ENCODE peak calls at places on chromosomes 5 and 9, in four cellular contexts. One of them, this sample, is unnamed.

GRCh38 chr5:124941051-124942049 is 194.9 kb upstream of the ZNF608 start:
- DNase-seq in activated T-cell treated with anti-CD3 and anti-CD28 coated beads, Interleukin-2, amount 50 U/mL, for 4 hours: no peak
- DNase-seq in CD14-positive monocyte: no peak
- DNase-seq in activated T-helper 1 cell treated with anti-CD3 and anti-CD28 coated beads, Interleukin-2, amount 50 U/mL, for 16 hours: no peak
- DNase-seq in this sample: no peak

GRCh38 chr5:124235031-124235562 is 511.3 kb downstream of the ZNF608 start:
- DNase-seq in activated T-cell treated with anti-CD3 and anti-CD28 coated beads, Interleukin-2, amount 50 U/mL, for 4 hours: no peak
- DNase-seq in CD14-positive monocyte: no peak
- DNase-seq in activated T-helper 1 cell treated with anti-CD3 and anti-CD28 coated beads, Interleukin-2, amount 50 U/mL, for 16 hours: no peak
- DNase-seq in this sample: no peak

GRCh38 chr9:73269430-73270101 is 117.9 kb downstream of the ANXA1 start:
- DNase-seq in activated T-cell treated with anti-CD3 and anti-CD28 coated beads, Interleukin-2, amount 50 U/mL, for 4 hours: no peak
- DNase-seq in CD14-positive monocyte: no peak
- DNase-seq in activated T-helper 1 cell treated with anti-CD3 and anti-CD28 coated beads, Interleukin-2, amount 50 U/mL, for 16 hours: no peak
- DNase-seq in this sample: no peak

GRCh38 chr5:134288610-134289009 is 62.7 kb upstream of the PPP2CA start:
- DNase-seq in activated T-cell treated with anti-CD3 and anti-CD28 coated beads, Interleukin-2, amount 50 U/mL, for 4 hours: no peak
- DNase-seq in CD14-positive monocyte: no peak
- DNase-seq in activated T-helper 1 cell treated with anti-CD3 and anti-CD28 coated beads, Interleukin-2, amount 50 U/mL, for 16 hours: no peak
- DNase-seq in this sample: no peak

GRCh38 chr9:85647571-85647970 is 94.2 kb downstream of the AGTPBP1 start:
- DNase-seq in activated T-cell treated with anti-CD3 and anti-CD28 coated beads, Interleukin-2, amount 50 U/mL, for 4 hours: no peak
- DNase-seq in CD14-positive monocyte: no peak
- DNase-seq in activated T-helper 1 cell treated with anti-CD3 and anti-CD28 coated beads, Interleukin-2, amount 50 U/mL, for 16 hours: no peak
- DNase-seq in this sample: no peak

GRCh38 chr5:109005611-109006010 is 257.9 kb downstream of the FER start:
- DNase-seq in activated T-cell treated with anti-CD3 and anti-CD28 coated beads, Interleukin-2, amount 50 U/mL, for 4 hours: no peak
- DNase-seq in CD14-positive monocyte: no peak
- DNase-seq in activated T-helper 1 cell treated with anti-CD3 and anti-CD28 coated beads, Interleukin-2, amount 50 U/mL, for 16 hours: no peak
- DNase-seq in this sample: no peak

GRCh38 chr5:81776258-81776657 is 25.4 kb upstream of the SSBP2 start:
- DNase-seq in activated T-cell treated with anti-CD3 and anti-CD28 coated beads, Interleukin-2, amount 50 U/mL, for 4 hours: no peak
- DNase-seq in CD14-positive monocyte: no peak
- DNase-seq in activated T-helper 1 cell treated with anti-CD3 and anti-CD28 coated beads, Interleukin-2, amount 50 U/mL, for 16 hours: no peak
- DNase-seq in this sample: no peak

GRCh38 chr5:131521252-131521651 is 113.8 kb downstream of the RAPGEF6 start:
- DNase-seq in activated T-cell treated with anti-CD3 and anti-CD28 coated beads, Interleukin-2, amount 50 U/mL, for 4 hours: no peak
- DNase-seq in CD14-positive monocyte: no peak
- DNase-seq in activated T-helper 1 cell treated with anti-CD3 and anti-CD28 coated beads, Interleukin-2, amount 50 U/mL, for 16 hours: no peak
- DNase-seq in this sample: no peak

GRCh38 chr9:126027566-126027965 is 280.4 kb downstream of the PBX3 start:
- DNase-seq in activated T-cell treated with anti-CD3 and anti-CD28 coated beads, Interleukin-2, amount 50 U/mL, for 4 hours: no peak
- DNase-seq in CD14-positive monocyte: no peak
- DNase-seq in activated T-helper 1 cell treated with anti-CD3 and anti-CD28 coated beads, Interleukin-2, amount 50 U/mL, for 16 hours: no peak
- DNase-seq in this sample: no peak

GRCh38 chr9:129111762-129112151 is 542 bp downstream of the PTPA start:
- DNase-seq in activated T-cell treated with anti-CD3 and anti-CD28 coated beads, Interleukin-2, amount 50 U/mL, for 4 hours: no peak
- DNase-seq in CD14-positive monocyte: no peak
- DNase-seq in activated T-helper 1 cell treated with anti-CD3 and anti-CD28 coated beads, Interleukin-2, amount 50 U/mL, for 16 hours: no peak
- DNase-seq in this sample: peak

GRCh38 chr9:88400021-88400420 is 11.8 kb downstream of the SPIN1 start:
- DNase-seq in activated T-cell treated with anti-CD3 and anti-CD28 coated beads, Interleukin-2, amount 50 U/mL, for 4 hours: no peak
- DNase-seq in CD14-positive monocyte: no peak
- DNase-seq in activated T-helper 1 cell treated with anti-CD3 and anti-CD28 coated beads, Interleukin-2, amount 50 U/mL, for 16 hours: no peak
- DNase-seq in this sample: no peak

GRCh38 chr5:151570512-151571269 is 20.4 kb downstream of the FAT2 start:
- DNase-seq in activated T-cell treated with anti-CD3 and anti-CD28 coated beads, Interleukin-2, amount 50 U/mL, for 4 hours: no peak
- DNase-seq in CD14-positive monocyte: no peak
- DNase-seq in activated T-helper 1 cell treated with anti-CD3 and anti-CD28 coated beads, Interleukin-2, amount 50 U/mL, for 16 hours: no peak
- DNase-seq in this sample: no peak

GRCh38 chr9:18863821-18864220 is 169.2 kb downstream of the SAXO1 start:
- DNase-seq in activated T-cell treated with anti-CD3 and anti-CD28 coated beads, Interleukin-2, amount 50 U/mL, for 4 hours: no peak
- DNase-seq in CD14-positive monocyte: no peak
- DNase-seq in activated T-helper 1 cell treated with anti-CD3 and anti-CD28 coated beads, Interleukin-2, amount 50 U/mL, for 16 hours: no peak
- DNase-seq in this sample: no peak

GRCh38 chr5:94080390-94080789 is 339.0 kb upstream of the POU5F2 start:
- DNase-seq in activated T-cell treated with anti-CD3 and anti-CD28 coated beads, Interleukin-2, amount 50 U/mL, for 4 hours: no peak
- DNase-seq in CD14-positive monocyte: no peak
- DNase-seq in activated T-helper 1 cell treated with anti-CD3 and anti-CD28 coated beads, Interleukin-2, amount 50 U/mL, for 16 hours: no peak
- DNase-seq in this sample: no peak

GRCh38 chr9:121288874-121289553 is 21.1 kb downstream of the GSN start:
- DNase-seq in activated T-cell treated with anti-CD3 and anti-CD28 coated beads, Interleukin-2, amount 50 U/mL, for 4 hours: no peak
- DNase-seq in CD14-positive monocyte: peak
- DNase-seq in activated T-helper 1 cell treated with anti-CD3 and anti-CD28 coated beads, Interleukin-2, amount 50 U/mL, for 16 hours: no peak
- DNase-seq in this sample: no peak

GRCh38 chr5:21452429-21452828 is 1400.7 kb downstream of the CDH12 start:
- DNase-seq in activated T-cell treated with anti-CD3 and anti-CD28 coated beads, Interleukin-2, amount 50 U/mL, for 4 hours: no peak
- DNase-seq in CD14-positive monocyte: no peak
- DNase-seq in activated T-helper 1 cell treated with anti-CD3 and anti-CD28 coated beads, Interleukin-2, amount 50 U/mL, for 16 hours: no peak
- DNase-seq in this sample: no peak

GRCh38 chr9:684055-684949 is 157.2 kb upstream of the DMRT1 start:
- DNase-seq in activated T-cell treated with anti-CD3 and anti-CD28 coated beads, Interleukin-2, amount 50 U/mL, for 4 hours: no peak
- DNase-seq in CD14-positive monocyte: no peak
- DNase-seq in activated T-helper 1 cell treated with anti-CD3 and anti-CD28 coated beads, Interleukin-2, amount 50 U/mL, for 16 hours: no peak
- DNase-seq in this sample: no peak

GRCh38 chr5:157823655-157824054 is 35.3 kb downstream of the CLINT1 start:
- DNase-seq in activated T-cell treated with anti-CD3 and anti-CD28 coated beads, Interleukin-2, amount 50 U/mL, for 4 hours: no peak
- DNase-seq in CD14-positive monocyte: no peak
- DNase-seq in activated T-helper 1 cell treated with anti-CD3 and anti-CD28 coated beads, Interleukin-2, amount 50 U/mL, for 16 hours: no peak
- DNase-seq in this sample: no peak

GRCh38 chr5:96407441-96407840 is 25.6 kb downstream of the PCSK1 start:
- DNase-seq in activated T-cell treated with anti-CD3 and anti-CD28 coated beads, Interleukin-2, amount 50 U/mL, for 4 hours: no peak
- DNase-seq in CD14-positive monocyte: no peak
- DNase-seq in activated T-helper 1 cell treated with anti-CD3 and anti-CD28 coated beads, Interleukin-2, amount 50 U/mL, for 16 hours: no peak
- DNase-seq in this sample: no peak

GRCh38 chr5:116939641-116940040 is 365.0 kb upstream of the SEMA6A start:
- DNase-seq in activated T-cell treated with anti-CD3 and anti-CD28 coated beads, Interleukin-2, amount 50 U/mL, for 4 hours: no peak
- DNase-seq in CD14-positive monocyte: no peak
- DNase-seq in activated T-helper 1 cell treated with anti-CD3 and anti-CD28 coated beads, Interleukin-2, amount 50 U/mL, for 16 hours: no peak
- DNase-seq in this sample: no peak

GRCh38 chr5:69364414-69364813 is 4.9 kb downstream of the AK6 start:
- DNase-seq in activated T-cell treated with anti-CD3 and anti-CD28 coated beads, Interleukin-2, amount 50 U/mL, for 4 hours: no peak
- DNase-seq in CD14-positive monocyte: no peak
- DNase-seq in activated T-helper 1 cell treated with anti-CD3 and anti-CD28 coated beads, Interleukin-2, amount 50 U/mL, for 16 hours: no peak
- DNase-seq in this sample: no peak

GRCh38 chr5:169686137-169686536 is 49.1 kb downstream of the DOCK2 start:
- DNase-seq in activated T-cell treated with anti-CD3 and anti-CD28 coated beads, Interleukin-2, amount 50 U/mL, for 4 hours: no peak
- DNase-seq in CD14-positive monocyte: no peak
- DNase-seq in activated T-helper 1 cell treated with anti-CD3 and anti-CD28 coated beads, Interleukin-2, amount 50 U/mL, for 16 hours: no peak
- DNase-seq in this sample: no peak

GRCh38 chr5:75414241-75414640 is 77.2 kb downstream of the HMGCR start:
- DNase-seq in activated T-cell treated with anti-CD3 and anti-CD28 coated beads, Interleukin-2, amount 50 U/mL, for 4 hours: no peak
- DNase-seq in CD14-positive monocyte: no peak
- DNase-seq in activated T-helper 1 cell treated with anti-CD3 and anti-CD28 coated beads, Interleukin-2, amount 50 U/mL, for 16 hours: no peak
- DNase-seq in this sample: no peak

GRCh38 chr9:4833781-4834560 is 41.2 kb downstream of the RCL1 start:
- DNase-seq in activated T-cell treated with anti-CD3 and anti-CD28 coated beads, Interleukin-2, amount 50 U/mL, for 4 hours: no peak
- DNase-seq in CD14-positive monocyte: no peak
- DNase-seq in activated T-helper 1 cell treated with anti-CD3 and anti-CD28 coated beads, Interleukin-2, amount 50 U/mL, for 16 hours: no peak
- DNase-seq in this sample: no peak

GRCh38 chr5:76861616-76862015 is 11.8 kb downstream of the S100Z start:
- DNase-seq in activated T-cell treated with anti-CD3 and anti-CD28 coated beads, Interleukin-2, amount 50 U/mL, for 4 hours: no peak
- DNase-seq in CD14-positive monocyte: no peak
- DNase-seq in activated T-helper 1 cell treated with anti-CD3 and anti-CD28 coated beads, Interleukin-2, amount 50 U/mL, for 16 hours: no peak
- DNase-seq in this sample: no peak

GRCh38 chr5:95261369-95262175 is 23.3 kb downstream of the MCTP1 start:
- DNase-seq in activated T-cell treated with anti-CD3 and anti-CD28 coated beads, Interleukin-2, amount 50 U/mL, for 4 hours: no peak
- DNase-seq in CD14-positive monocyte: peak
- DNase-seq in activated T-helper 1 cell treated with anti-CD3 and anti-CD28 coated beads, Interleukin-2, amount 50 U/mL, for 16 hours: no peak
- DNase-seq in this sample: no peak

GRCh38 chr5:160118349-160119141 is 705 bp downstream of the PWWP2A start:
- DNase-seq in activated T-cell treated with anti-CD3 and anti-CD28 coated beads, Interleukin-2, amount 50 U/mL, for 4 hours: peak
- DNase-seq in CD14-positive monocyte: peak
- DNase-seq in activated T-helper 1 cell treated with anti-CD3 and anti-CD28 coated beads, Interleukin-2, amount 50 U/mL, for 16 hours: peak
- DNase-seq in this sample: peak

GRCh38 chr5:106966686-106967315 is 703.9 kb downstream of the EFNA5 start:
- DNase-seq in activated T-cell treated with anti-CD3 and anti-CD28 coated beads, Interleukin-2, amount 50 U/mL, for 4 hours: no peak
- DNase-seq in CD14-positive monocyte: no peak
- DNase-seq in activated T-helper 1 cell treated with anti-CD3 and anti-CD28 coated beads, Interleukin-2, amount 50 U/mL, for 16 hours: no peak
- DNase-seq in this sample: no peak

This sample was measured in activated gamma-delta T cell treated with Interleukin-2 at 50 U/mL for 16 hours.